ENCODE peak calls at places on chromosomes 12 and 14, in nine cellular contexts. T is IMR-90, I is HCT116, J is GM23248, X is endothelial cell of umbilical vein, Q is neuronal stem cell, V is astrocyte, H is mammary epithelial cell, M is fibroblast of lung. P is an unnamed sample.

GRCh38 chr12:112664569-112664968 is 127.0 kb upstream of the RPH3A start:
- DNase-seq in T (no peak), I (no peak), J (peak; percentile 6), X (no peak), Q (peak; percentile 59), V (no peak), H (no peak), M (no peak), P (no peak)

GRCh38 chr12:100267603-100268281 is 765 bp downstream of the SCYL2 start:
- DNase-seq in T (peak; percentile 37), I (no peak), J (peak; percentile 69), X (peak; percentile 51), Q (peak; percentile 32), V (peak; percentile 51), H (peak; percentile 42), M (peak; percentile 37), P (no peak)

GRCh38 chr14:37230551-37231194 is 32.9 kb downstream of the MIPOL1 start:
- DNase-seq in T (peak; percentile 77), I (peak; percentile 48), J (peak; percentile 87), X (peak; percentile 66), Q (peak; percentile 39), V (peak; percentile 40), H (peak; percentile 31), M (peak; percentile 84), P (no peak)

GRCh38 chr12:109606261-109607028 is 32.9 kb downstream of the MVK start:
- DNase-seq in T (no peak), I (no peak), J (no peak), X (no peak), Q (peak; percentile 95), V (no peak), H (no peak), M (no peak), P (no peak)

GRCh38 chr12:131606218-131606899 is 104.5 kb upstream of the SFSWAP start:
- DNase-seq in T (no peak), I (no peak), J (no peak), X (no peak), Q (no peak), V (no peak), H (no peak), M (no peak), P (no peak)

GRCh38 chr14:93042968-93043940 is 72.5 kb downstream of the ITPK1 start:
- DNase-seq in T (peak; percentile 63), I (peak; percentile 89), J (peak; percentile 92), X (peak; percentile 22), Q (no peak), V (peak; percentile 90), H (peak; percentile 96), M (peak; percentile 39), P (no peak)

GRCh38 chr12:94098466-94098865 is 49.9 kb upstream of the PLXNC1 start:
- DNase-seq in T (peak; percentile 71), I (no peak), J (peak; percentile 82), X (no peak), Q (no peak), V (peak; percentile 88), H (peak; percentile 40), M (peak; percentile 52), P (no peak)

GRCh38 chr12:13181375-13182070 is 15.0 kb upstream of the EMP1 start:
- DNase-seq in T (no peak), I (no peak), J (no peak), X (no peak), Q (no peak), V (no peak), H (no peak), M (no peak), P (no peak)

DNA sequence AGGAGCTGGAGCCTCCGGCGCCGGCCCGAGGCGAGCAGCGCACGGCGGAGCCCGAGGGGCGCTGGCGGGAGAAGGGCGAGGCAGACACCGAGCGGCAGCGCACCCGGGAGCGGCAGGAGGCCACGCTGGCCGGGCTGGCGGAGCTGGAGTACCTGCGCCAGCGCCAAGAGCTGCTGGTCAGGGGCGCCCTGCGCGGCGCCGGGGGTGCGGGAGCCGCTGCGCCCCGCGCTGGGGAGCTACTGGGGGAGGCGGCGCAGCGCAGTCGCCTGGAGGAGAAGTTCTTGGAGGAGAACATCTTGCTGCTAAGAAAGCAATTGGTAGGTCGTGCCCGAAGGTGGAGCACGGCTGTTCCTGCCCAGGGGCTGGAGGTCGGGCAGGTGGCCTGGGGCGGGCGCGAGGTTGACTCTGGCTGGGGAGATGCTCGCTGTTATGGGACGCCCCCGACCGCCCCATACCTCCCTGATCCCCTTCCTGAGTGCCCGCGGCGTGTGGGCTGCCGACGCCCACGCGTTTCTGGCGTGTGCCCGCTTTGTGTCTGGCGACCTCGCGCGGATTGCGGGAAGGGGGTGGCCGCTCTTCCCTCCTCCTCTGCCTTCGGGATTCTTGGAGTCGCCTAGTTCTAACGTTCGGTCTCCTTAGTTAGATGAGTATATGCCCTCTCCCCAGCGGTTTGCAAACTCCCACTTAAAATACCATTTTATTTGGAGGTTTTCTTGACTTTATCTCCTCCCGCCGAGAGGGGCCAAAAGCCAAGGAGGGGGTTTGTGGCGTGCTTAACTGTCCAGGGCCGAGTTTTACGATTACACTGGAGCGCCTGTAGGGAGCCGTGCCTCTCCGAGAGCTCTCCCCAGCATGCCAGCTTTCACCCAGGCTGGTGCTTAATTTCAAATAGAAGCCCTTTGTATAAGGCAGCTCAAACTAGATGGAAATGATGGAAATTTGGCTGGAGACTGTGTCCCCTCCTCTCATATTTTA is 756 bp downstream of the DACT1 start:
- DNase-seq in T (peak; percentile 30), I (no peak), J (peak; percentile 75), X (peak; percentile 26), Q (peak; percentile 33), V (peak; percentile 31), H (peak; percentile 28), M (peak; percentile 23), P (peak; percentile 76)
- H3K27ac ChIP-seq in T (peak overlapping the region; percentile 81), I (peak overlapping the region; percentile 38), J (peak overlapping the region; percentile 88), X (no peak overlapping the region), Q (no peak overlapping the region), V (peak overlapping the region; percentile 97), H (no peak overlapping the region), M (peak overlapping the region; percentile 41), P (peak overlapping the region; percentile 48)

GRCh38 chr14:23054000-23054811 is 3.1 kb downstream of the CDH24 start:
- DNase-seq in T (no peak), I (no peak), J (no peak), X (no peak), Q (no peak), V (no peak), H (no peak), M (no peak), P (peak; percentile 56)

GRCh38 chr14:23056257-23056955 is 914 bp downstream of the CDH24 start:
- DNase-seq in T (peak; percentile 65), I (peak; percentile 81), J (peak; percentile 81), X (peak; percentile 76), Q (peak; percentile 77), V (peak; percentile 31), H (peak; percentile 57), M (peak; percentile 53), P (peak; percentile 75)

GRCh38 chr14:23056956-23057756 is at the start of gene CDH24:
- DNase-seq in T (peak; percentile 57), I (no peak), J (peak; percentile 88), X (peak; percentile 62), Q (peak; percentile 78), V (peak; percentile 34), H (peak; percentile 62), M (peak; percentile 58), P (peak; percentile 89)

GRCh38 chr14:23055147-23055550 is 2.2 kb downstream of the CDH24 start:
- DNase-seq in T (no peak), I (no peak), J (no peak), X (no peak), Q (no peak), V (no peak), H (no peak), M (no peak), P (peak; percentile 49)

DNA sequence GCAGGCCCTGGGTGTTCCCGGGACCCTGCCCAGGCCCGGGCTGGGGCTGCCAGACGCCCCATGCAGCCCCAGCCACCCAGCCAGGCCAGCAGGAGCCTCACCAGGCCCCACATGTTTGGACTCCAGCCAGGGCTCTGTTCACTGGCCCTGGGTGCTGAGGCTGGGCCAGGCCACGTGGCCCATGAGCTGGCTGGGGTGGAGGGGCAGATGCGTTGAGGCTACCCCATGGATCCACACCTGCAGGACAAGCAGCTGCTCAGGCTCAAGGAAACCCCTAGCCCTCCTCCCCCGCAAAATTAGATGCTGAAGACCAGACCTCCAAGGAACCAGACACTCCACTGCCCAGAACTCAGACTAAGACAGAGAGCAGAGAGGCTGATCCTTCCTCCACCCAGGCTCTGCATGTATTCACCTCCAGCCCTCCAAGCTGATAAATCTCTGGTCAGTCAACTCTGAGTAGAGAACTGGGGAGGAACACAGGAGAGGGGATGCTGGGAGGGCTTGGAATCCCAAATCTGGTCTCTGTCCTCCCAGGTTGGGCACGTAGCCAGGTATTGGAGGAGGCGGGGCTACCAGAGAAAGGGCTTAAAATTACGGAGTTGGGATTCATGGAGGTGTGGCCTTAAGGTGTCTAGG is 1.6 kb downstream of the CDH24 start:
- DNase-seq in T (peak; percentile 29), I (no peak), J (peak; percentile 53), X (no peak), Q (no peak), V (no peak), H (no peak), M (peak; percentile 30), P (peak; percentile 72)
- H3K9ac ChIP-seq in T (no peak overlapping the region), I (no peak overlapping the region), J (no peak overlapping the region), X (no peak overlapping the region), Q (no peak overlapping the region), V (peak overlapping the region; percentile 74), H (no peak overlapping the region), M (no peak overlapping the region), P (no peak overlapping the region)

GRCh38 chr14:99540196-99541032 is 59.2 kb downstream of the CCNK start:
- DNase-seq in T (no peak), I (no peak), J (no peak), X (no peak), Q (no peak), V (no peak), H (no peak), M (no peak), P (peak; percentile 70)
- H3K4me1 ChIP-seq in T (peaks cover 28% of the 10 kb centered on the region), I (peaks cover 18% of the 10 kb centered on the region), J (peaks cover 15% of the 10 kb centered on the region), X (peaks cover 2% of the 10 kb centered on the region), Q (peaks cover 50% of the 10 kb centered on the region), V (peaks cover 30% of the 10 kb centered on the region), H (peaks cover 28% of the 10 kb centered on the region), M (peaks cover 15% of the 10 kb centered on the region), P (peaks cover 12% of the 10 kb centered on the region)

GRCh38 chr12:122870867-122871664 is 24.9 kb downstream of the VPS37B start:
- DNase-seq in T (peak; percentile 70), I (no peak), J (peak; percentile 74), X (peak; percentile 87), Q (no peak), V (peak; percentile 52), H (no peak), M (peak; percentile 67), P (peak; percentile 58)

GRCh38 chr12:122873540-122873939 is 22.4 kb downstream of the VPS37B start:
- DNase-seq in T (no peak), I (no peak), J (no peak), X (no peak), Q (no peak), V (no peak), H (no peak), M (no peak), P (peak; percentile 19)

GRCh38 chr12:122874081-122874480 is 21.8 kb downstream of the VPS37B start:
- DNase-seq in T (no peak), I (no peak), J (no peak), X (no peak), Q (no peak), V (no peak), H (no peak), M (no peak), P (peak; percentile 43)

GRCh38 chr12:122871851-122872785 is 23.8 kb downstream of the VPS37B start:
- DNase-seq in T (peak; percentile 88), I (no peak), J (peak; percentile 90), X (peak; percentile 84), Q (no peak), V (peak; percentile 79), H (peak; percentile 70), M (peak; percentile 76), P (peak; percentile 86)

DNA sequence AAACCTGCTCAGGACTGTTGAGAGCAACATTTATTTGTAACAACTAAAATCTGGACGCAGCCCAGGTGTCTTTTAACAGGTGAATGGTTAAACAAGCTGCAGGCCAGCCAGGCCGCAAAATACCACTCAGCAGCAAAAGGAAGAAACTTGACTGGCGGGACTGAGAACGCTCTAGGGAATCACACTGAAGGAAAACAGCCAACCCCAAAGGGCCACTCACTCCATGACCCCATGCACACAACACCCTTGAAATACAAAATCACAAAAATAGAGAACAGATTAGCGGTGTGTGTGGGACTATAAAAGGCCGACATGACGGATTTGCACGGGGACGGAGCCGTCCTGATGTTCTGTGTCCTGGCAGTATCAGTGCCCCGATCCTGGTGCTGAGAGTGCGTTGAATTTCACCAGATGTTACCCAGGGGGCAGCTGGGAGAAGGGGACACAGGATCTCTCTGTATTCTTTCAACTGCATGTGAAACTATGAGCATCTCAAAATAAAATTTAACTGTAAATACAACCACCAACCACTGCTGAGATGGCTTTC is 23.0 kb downstream of the VPS37B start:
- DNase-seq in T (no peak), I (no peak), J (no peak), X (no peak), Q (no peak), V (no peak), H (no peak), M (no peak), P (peak; percentile 32)
- H3K27ac ChIP-seq in T (no peak overlapping the region), I (no peak overlapping the region), J (peak overlapping the region; percentile 89), X (peak overlapping the region; percentile 92), Q (no peak overlapping the region), V (peak overlapping the region; percentile 73), H (no peak overlapping the region), M (peak overlapping the region; percentile 86), P (peak overlapping the region; percentile 78)

P was measured in kidney.